ENCODE peak calls at places on chromosomes 5 and 9, in four cellular contexts. Q is BJ, G is neural progenitor cell, N is psoas muscle. C is an unnamed sample. For H3K27me3, the result is how much of the 10 kb centered on the place peaks cover.

GRCh38 chr9:15104826-15105420 is 194.7 kb upstream of the FREM1 start:
- DNase-seq in G (peak), Q (no peak), N (no peak), C (peak)

GRCh38 chr9:35907732-35908483 is 1.4 kb upstream of the SPAAR start:
- DNase-seq in N (peak), Q (no peak), G (peak), C (peak)

GRCh38 chr9:97848582-97849237 is 4.3 kb upstream of the FOXE1 start:
- DNase-seq in Q (no peak), G (peak), N (peak), C (no peak)

GRCh38 chr5:166493042-166493441 is 1798.4 kb upstream of the WWC1 start:
- DNase-seq in N (no peak), G (no peak), Q (no peak), C (no peak)

GRCh38 chr5:81151546-81151945 is 81.6 kb upstream of the CKMT2 start:
- DNase-seq in N (no peak), Q (no peak), G (no peak), C (no peak)

GRCh38 chr5:72221099-72221498 is 98.9 kb downstream of the MRPS27 start:
- DNase-seq in G (no peak), N (no peak), Q (no peak), C (no peak)

GRCh38 chr9:123537809-123538208 is 181.8 kb downstream of the CRB2 start:
- DNase-seq in Q (no peak), N (no peak), G (no peak), C (no peak)

GRCh38 chr9:127905788-127906191 is 6.4 kb upstream of the ST6GALNAC6 start:
- DNase-seq in G (no peak), Q (no peak), N (peak), C (no peak)

GRCh38 chr5:91477408-91477807 is 94.3 kb upstream of the ARRDC3 start:
- DNase-seq in Q (no peak), G (no peak), N (no peak), C (no peak)

GRCh38 chr9:34988218-34989055 is 1.1 kb upstream of the DNAJB5 start:
- DNase-seq in N (peak), G (peak), Q (no peak), C (no peak)

GRCh38 chr5:149969181-149969950 is 8.8 kb downstream of the SLC26A2 start:
- DNase-seq in Q (no peak), N (no peak), G (no peak), C (no peak)

GRCh38 chr5:157793298-157793791 is 49.8 kb downstream of the LSM11 start:
- DNase-seq in N (no peak), Q (no peak), G (no peak), C (no peak)

GRCh38 chr9:114525505-114525904 is 20.2 kb upstream of the WHRN start:
- DNase-seq in G (no peak), N (no peak), Q (peak), C (no peak)

GRCh38 chr9:278651-279050 is 64.0 kb downstream of the DOCK8 start:
- DNase-seq in G (no peak), Q (no peak), N (no peak), C (no peak)

GRCh38 chr9:108603141-108603540 is 252.6 kb downstream of the ACTL7B start:
- DNase-seq in G (no peak), Q (no peak), N (no peak), C (no peak)

GRCh38 chr9:19416143-19416542 is 7.3 kb downstream of the ACER2 start:
- DNase-seq in Q (no peak), N (no peak), G (no peak), C (no peak)

GRCh38 chr5:167821669-167822068 is 469.8 kb upstream of the WWC1 start:
- DNase-seq in G (no peak), N (no peak), Q (no peak), C (no peak)

GRCh38 chr5:44911501-44911900 is 102.8 kb downstream of the MRPS30 start:
- DNase-seq in Q (no peak), N (no peak), G (peak), C (no peak)

GRCh38 chr5:123515904-123516303 is 3.9 kb downstream of the CSNK1G3 start:
- DNase-seq in G (no peak), Q (no peak), N (no peak), C (no peak)

GRCh38 chr5:16994576-16994975 is 58.5 kb upstream of the MYO10 start:
- DNase-seq in G (peak), N (no peak), Q (no peak), C (no peak)

GRCh38 chr5:72163349-72163983 is 56.2 kb downstream of the MAP1B start:
- DNase-seq in Q (no peak), N (no peak), G (no peak), C (no peak)

GRCh38 chr9:95509851-95510529 is 6.8 kb downstream of the PTCH1 start:
- DNase-seq in Q (no peak), N (no peak), G (peak), C (no peak)

GRCh38 chr5:53712327-53712726 is 151.9 kb downstream of the NDUFS4 start:
- DNase-seq in G (no peak), N (no peak), Q (no peak), C (no peak)

GRCh38 chr5:82720213-82720612 is 357.0 kb downstream of the TMEM167A start:
- DNase-seq in N (no peak), G (peak), Q (no peak), C (no peak)

GRCh38 chr5:123156577-123157296 is 67.7 kb downstream of the PRDM6 start:
- DNase-seq in Q (peak), N (no peak), G (no peak), C (no peak)

GRCh38 chr9:136726631-136727191 is 14.3 kb downstream of the DIPK1B start:
- DNase-seq in G (peak), N (no peak), Q (no peak), C (peak)

GRCh38 chr9:4327504-4328191 is 27.8 kb upstream of the GLIS3 start:
- DNase-seq in N (no peak), Q (no peak), G (peak), C (no peak)

GRCh38 chr5:171641891-171642290 is 143.7 kb upstream of the SMIM23 start:
- DNase-seq in Q (no peak), N (no peak), G (no peak), C (no peak)

GRCh38 chr5:171639236-171639635 is 146.4 kb upstream of the SMIM23 start:
- DNase-seq in G (no peak), Q (no peak), N (no peak), C (no peak)

GRCh38 chr5:171640396-171640981 is 145.1 kb upstream of the SMIM23 start:
- DNase-seq in Q (no peak), G (no peak), N (no peak), C (no peak)

GRCh38 chr5:171637811-171638210 is 147.8 kb upstream of the SMIM23 start:
- DNase-seq in N (no peak), G (no peak), Q (no peak), C (no peak)

GRCh38 chr5:171639966-171640365 is 145.7 kb upstream of the SMIM23 start:
- DNase-seq in Q (no peak), N (no peak), G (no peak), C (no peak)
- H3K27me3 ChIP-seq in Q (under half), N (under half), G (under half), C (under half)

DNA sequence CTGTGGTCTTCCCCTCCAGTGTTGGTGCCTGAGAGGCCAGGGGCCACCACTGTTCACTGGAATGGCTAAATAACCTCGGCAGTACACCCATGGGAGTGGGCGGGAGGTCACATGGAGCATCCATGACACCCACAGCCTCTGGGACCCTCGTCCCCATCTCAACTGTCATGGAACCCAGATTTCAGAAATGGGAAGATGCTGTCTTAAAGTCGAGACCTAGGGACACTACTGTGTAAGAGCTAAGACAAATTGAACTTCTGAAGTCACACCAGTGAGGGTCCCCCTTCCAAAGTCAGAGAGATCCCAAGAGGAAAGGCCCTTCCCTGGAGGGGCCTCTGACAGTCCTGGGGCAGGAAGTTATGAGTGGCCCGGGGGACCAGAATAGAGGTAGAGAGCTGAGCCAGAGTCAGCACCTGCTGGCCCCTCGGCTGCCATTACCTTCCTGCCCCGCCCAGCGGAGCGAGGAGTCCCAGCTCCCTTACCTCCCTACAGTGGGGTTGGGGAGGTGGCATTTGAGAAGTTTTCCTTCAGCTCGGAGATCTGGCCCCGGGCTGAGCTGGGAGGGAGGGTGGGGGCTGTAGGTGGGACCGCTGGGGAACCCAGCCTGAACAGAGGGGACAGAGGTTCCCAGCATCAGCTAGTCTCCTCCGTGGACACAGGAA is 7.6 kb downstream of the BARX1 start:
- DNase-seq in G (no peak), N (no peak), Q (no peak), C (no peak)
- H3K4me3 ChIP-seq in G (no peak), N (no peak), Q (no peak), C (no peak)

GRCh38 chr5:141757402-141757801 is 75.4 kb upstream of the ARAP3 start:
- DNase-seq in G (peak), Q (no peak), N (no peak), C (no peak)

GRCh38 chr5:141753143-141753970 is 71.3 kb upstream of the ARAP3 start:
- DNase-seq in Q (no peak), G (no peak), N (no peak), C (no peak)

GRCh38 chr5:141758316-141758965 is 76.4 kb upstream of the ARAP3 start:
- DNase-seq in N (no peak), G (peak), Q (no peak), C (peak)

GRCh38 chr5:141756196-141756595 is 74.2 kb upstream of the ARAP3 start:
- DNase-seq in G (no peak), Q (no peak), N (no peak), C (no peak)

GRCh38 chr5:141753971-141754713 is 72.1 kb upstream of the ARAP3 start:
- DNase-seq in N (no peak), G (peak), Q (no peak), C (peak)
- H3K27me3 ChIP-seq in N (under half), G (under half), Q (under half), C (under half)

DNA sequence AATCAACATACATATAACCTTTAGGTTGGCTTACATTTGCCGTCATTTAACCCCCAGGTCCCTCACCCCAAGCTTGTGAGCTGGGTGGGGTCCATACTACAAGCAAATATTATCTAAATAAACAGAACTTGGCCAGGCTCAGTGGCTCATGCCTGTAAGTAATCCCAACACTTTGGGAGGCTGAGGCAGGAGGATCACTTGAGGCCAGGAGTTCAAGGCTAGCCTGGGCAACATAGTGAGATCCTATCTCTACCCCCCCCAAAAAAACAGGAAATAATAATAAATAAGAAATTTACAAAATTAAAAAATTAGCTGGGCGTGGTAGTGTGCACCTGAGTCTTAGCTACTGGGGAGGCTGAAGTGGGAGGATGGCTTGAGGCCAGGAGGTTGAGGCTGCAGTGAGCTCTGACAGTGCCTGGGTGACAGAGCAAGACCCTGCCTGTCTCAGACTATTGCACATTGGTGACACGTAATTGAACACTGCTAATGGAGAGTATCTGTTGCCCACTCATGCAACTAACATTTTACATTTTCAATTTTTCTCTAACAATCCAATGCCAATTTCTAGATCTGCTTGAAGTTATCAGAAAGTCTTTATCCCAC is 18.9 kb downstream of the FNBP1 start:
- DNase-seq in Q (no peak), G (no peak), N (no peak), C (no peak)
- H3K4me3 ChIP-seq in Q (no peak), G (no peak), N (no peak), C (no peak)

GRCh38 chr9:133656211-133657119 is 20.3 kb downstream of the DBH start:
- DNase-seq in Q (no peak), N (no peak), G (no peak), C (no peak)
- H3K27me3 ChIP-seq in Q (under half), N (under half), G (half or more), C (half or more)

DNA sequence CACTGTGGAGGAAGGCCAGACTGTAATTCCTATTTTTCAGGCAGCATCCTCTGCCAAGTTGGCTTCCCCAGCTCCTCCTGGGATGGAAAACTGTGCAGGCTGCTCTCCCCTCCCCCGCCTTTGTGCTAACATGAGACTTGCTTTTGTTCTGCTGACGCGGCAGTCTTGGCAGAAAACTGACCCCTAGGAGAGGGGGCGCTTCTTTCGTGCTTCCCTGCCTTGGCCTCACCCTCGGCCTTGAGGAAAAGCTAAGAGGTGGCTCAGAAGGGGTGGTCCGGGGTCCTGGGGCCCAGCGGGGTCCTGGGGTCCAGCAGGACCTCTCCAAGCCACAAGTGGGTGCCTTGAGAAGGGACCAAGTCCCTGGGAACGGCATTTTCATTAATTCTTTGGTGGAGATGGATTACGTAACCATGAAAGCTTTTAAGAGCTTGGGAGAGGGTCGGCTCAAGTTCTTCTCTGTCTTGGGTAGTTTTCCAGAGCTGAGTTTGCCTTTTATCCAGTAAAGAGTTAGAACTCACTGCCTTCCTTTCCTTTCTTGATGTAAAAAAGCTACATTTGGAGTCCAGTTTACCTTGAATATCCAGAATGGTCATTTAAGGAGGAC is 51.0 kb downstream of the SH3PXD2B start:
- DNase-seq in N (peak), Q (no peak), G (peak), C (peak)
- H3K4me3 ChIP-seq in N (no peak), Q (no peak), G (no peak), C (no peak)

C was measured in HAP-1.